ENCODE peak calls at places on chromosomes 2 and 18, in six cellular contexts. Y is NCI-H748 treated with DMSO at 0.1 percent for 48 hours; Z is NCI-H1105; K is fibroblast of lung; W is brain microvascular endothelial cell; J is activated T-cell treated with anti-CD3 and anti-CD28 coated beads, Interleukin-2, amount 50 U/mL, for 24 hours. S is an unnamed sample.

GRCh38 chr18:48007955-48008701 is 77.7 kb upstream of the SMAD2 start:
- DNase-seq in Y (peak; percentile 42), W (no peak), Z (peak; percentile 41), J (peak; percentile 68), K (peak; percentile 59), S (peak; percentile 86)

GRCh38 chr18:74682141-74682997 is 84.7 kb downstream of the ZNF407 start:
- DNase-seq in J (no peak), Z (no peak), W (no peak), K (peak; percentile 35), Y (peak; percentile 20), S (no peak)

GRCh38 chr18:77323640-77324370 is 74.2 kb downstream of the GALR1 start:
- DNase-seq in Z (no peak), J (no peak), K (no peak), W (no peak), Y (no peak), S (no peak)

GRCh38 chr18:35730738-35731370 is 149.3 kb downstream of the GALNT1 start:
- DNase-seq in Z (no peak), W (no peak), Y (no peak), K (no peak), J (no peak), S (no peak)

GRCh38 chr2:200455958-200456421 is 53.9 kb downstream of the KCTD18 start:
- DNase-seq in W (no peak), Z (no peak), Y (no peak), K (peak; percentile 20), J (no peak), S (peak; percentile 81)

GRCh38 chr2:240297553-240298315 is 137.7 kb upstream of the GPC1 start:
- DNase-seq in K (no peak), W (no peak), Y (no peak), J (no peak), Z (no peak), S (no peak)

GRCh38 chr2:71457123-71457958 is 4.0 kb downstream of the DYSF start:
- DNase-seq in Z (no peak), J (no peak), W (no peak), K (no peak), Y (no peak), S (no peak)

GRCh38 chr2:54456526-54457325 is 599 bp downstream of the SPTBN1 start:
- DNase-seq in Y (no peak), W (no peak), J (peak; percentile 49), Z (peak; percentile 37), K (peak; percentile 41), S (peak; percentile 57)

GRCh38 chr2:64023485-64024258 is 4.4 kb upstream of the VPS54 start:
- DNase-seq in Y (no peak), J (no peak), K (no peak), W (no peak), Z (no peak), S (no peak)

GRCh38 chr2:170305711-170306110 is 127.8 kb downstream of the MYO3B start:
- DNase-seq in Z (no peak), K (no peak), Y (no peak), J (no peak), W (no peak), S (no peak)

GRCh38 chr2:102187191-102188150 is 648 bp downstream of the IL1RL2 start:
- DNase-seq in Y (no peak), W (peak; percentile 50), Z (no peak), K (peak; percentile 49), J (peak; percentile 76), S (peak; percentile 72)

GRCh38 chr2:202883987-202884675 is 12.6 kb upstream of the ICA1L start:
- DNase-seq in J (no peak), K (peak; percentile 60), W (peak; percentile 13), Z (no peak), Y (no peak), S (no peak)

GRCh38 chr2:227482638-227483340 is 10.8 kb downstream of the AGFG1 start:
- DNase-seq in Y (no peak), Z (no peak), K (peak; percentile 42), J (no peak), W (no peak), S (no peak)

GRCh38 chr2:80028584-80028983 is 276.0 kb downstream of the LRRTM1 start:
- DNase-seq in K (no peak), J (no peak), Z (no peak), Y (no peak), W (no peak), S (no peak)

GRCh38 chr18:12049983-12050811 is 43.4 kb upstream of the ANKRD62 start:
- DNase-seq in K (no peak), W (no peak), J (no peak), Z (no peak), Y (no peak), S (no peak)

GRCh38 chr18:24234330-24234729 is 95.5 kb downstream of the CABYR start:
- DNase-seq in Z (no peak), J (no peak), K (no peak), Y (no peak), W (no peak), S (peak; percentile 87)

GRCh38 chr2:216672996-216673395 is 22.4 kb downstream of the IGFBP5 start:
- DNase-seq in K (no peak), J (no peak), Y (no peak), W (no peak), Z (no peak), S (no peak)

GRCh38 chr2:40346535-40347354 is 105.1 kb downstream of the SLC8A1 start:
- DNase-seq in W (no peak), Z (no peak), K (peak; percentile 74), Y (no peak), J (no peak), S (peak; percentile 36)

GRCh38 chr2:142675398-142675797 is 202.1 kb upstream of the KYNU start:
- DNase-seq in Y (no peak), W (peak; percentile 18), K (peak; percentile 4), Z (no peak), J (no peak), S (no peak)

GRCh38 chr2:8576525-8577157 is 105.2 kb upstream of the ID2 start:
- DNase-seq in Y (no peak), J (peak; percentile 64), K (no peak), Z (no peak), W (no peak), S (no peak)

GRCh38 chr18:3029215-3029972 is 16.4 kb upstream of the LPIN2 start:
- DNase-seq in W (no peak), Y (no peak), Z (no peak), K (peak; percentile 24), J (no peak), S (peak; percentile 43)

GRCh38 chr18:31399336-31400032 is 22.9 kb downstream of the DSG4 start:
- DNase-seq in J (no peak), Y (no peak), Z (no peak), W (peak; percentile 7), K (peak; percentile 81), S (no peak)

GRCh38 chr2:188244383-188244782 is 47.3 kb upstream of the GULP1 start:
- DNase-seq in W (peak; percentile 10), J (no peak), Z (no peak), K (peak; percentile 17), Y (no peak), S (peak; percentile 1)

GRCh38 chr18:79687806-79688205 is 8.2 kb downstream of the CTDP1 start:
- DNase-seq in K (peak; percentile 64), W (peak; percentile 69), J (no peak), Y (no peak), Z (no peak), S (no peak)

GRCh38 chr2:237102428-237102827 is 16.7 kb downstream of the COPS8 start:
- DNase-seq in K (no peak), W (no peak), J (no peak), Z (no peak), Y (no peak), S (no peak)

GRCh38 chr18:49490246-49490762 is 3.3 kb upstream of the C18orf32 start:
- DNase-seq in W (no peak), Y (no peak), K (peak; percentile 42), J (no peak), Z (no peak), S (no peak)

GRCh38 chr2:103792039-103792438 is 1030.2 kb downstream of the TMEM182 start:
- DNase-seq in Z (no peak), K (no peak), J (no peak), W (no peak), Y (no peak), S (no peak)

GRCh38 chr18:7923105-7923504 is 356.0 kb downstream of the PTPRM start:
- DNase-seq in J (no peak), K (no peak), Z (no peak), Y (no peak), W (no peak), S (peak; percentile 27)

GRCh38 chr2:220499281-220499680 is 871.9 kb downstream of the SLC4A3 start:
- DNase-seq in Y (no peak), W (peak; percentile 80), J (no peak), K (peak; percentile 79), Z (no peak), S (peak; percentile 42)

S was measured in cardiac muscle cell.